ENCODE peak calls at places on chromosomes 3 and 15, in four cellular contexts. One of them, this sample, is unnamed.

GRCh38 chr3:81048058-81048665 is 713.3 kb downstream of the GBE1 start:
- DNase-seq in K562: no peak
- DNase-seq in HepG2: no peak
- DNase-seq in GM12878: no peak
- DNase-seq in this sample: no peak

GRCh38 chr3:177944228-177944661 is 592.0 kb upstream of the KCNMB2 start:
- DNase-seq in K562: no peak
- DNase-seq in HepG2: no peak
- DNase-seq in GM12878: no peak
- DNase-seq in this sample: no peak

GRCh38 chr3:171824076-171824475 is 13.8 kb upstream of the PLD1 start:
- DNase-seq in K562: no peak
- DNase-seq in HepG2: no peak
- DNase-seq in GM12878: no peak
- DNase-seq in this sample: no peak

GRCh38 chr3:94616833-94617232 is 554.0 kb downstream of the NSUN3 start:
- DNase-seq in K562: no peak
- DNase-seq in HepG2: peak
- DNase-seq in GM12878: no peak
- DNase-seq in this sample: no peak

GRCh38 chr3:195905970-195906864 is 2.1 kb downstream of the TNK2 start:
- DNase-seq in K562: no peak
- DNase-seq in HepG2: no peak
- DNase-seq in GM12878: no peak
- DNase-seq in this sample: no peak

GRCh38 chr3:133136114-133137041 is 98.2 kb downstream of the TMEM108 start:
- DNase-seq in K562: no peak
- DNase-seq in HepG2: no peak
- DNase-seq in GM12878: peak
- DNase-seq in this sample: no peak

GRCh38 chr15:77495806-77496589 is 75.3 kb downstream of the HMG20A start:
- DNase-seq in K562: no peak
- DNase-seq in HepG2: no peak
- DNase-seq in GM12878: no peak
- DNase-seq in this sample: no peak

GRCh38 chr15:85097706-85098105 is 116.0 kb downstream of the PDE8A start:
- DNase-seq in K562: no peak
- DNase-seq in HepG2: no peak
- DNase-seq in GM12878: no peak
- DNase-seq in this sample: no peak

GRCh38 chr3:142958707-142959106 is 4.8 kb downstream of the PAQR9 start:
- DNase-seq in K562: peak
- DNase-seq in HepG2: no peak
- DNase-seq in GM12878: no peak
- DNase-seq in this sample: no peak

GRCh38 chr3:39639344-39640236 is 169.8 kb upstream of the MYRIP start:
- DNase-seq in K562: peak
- DNase-seq in HepG2: peak
- DNase-seq in GM12878: no peak
- DNase-seq in this sample: no peak

GRCh38 chr3:27090265-27091041 is 278.7 kb downstream of the NEK10 start:
- DNase-seq in K562: no peak
- DNase-seq in HepG2: no peak
- DNase-seq in GM12878: no peak
- DNase-seq in this sample: no peak

GRCh38 chr15:43274136-43274535 is 7.4 kb upstream of the TGM5 start:
- DNase-seq in K562: no peak
- DNase-seq in HepG2: no peak
- DNase-seq in GM12878: no peak
- DNase-seq in this sample: no peak

GRCh38 chr15:70347766-70348558 is 250.2 kb upstream of the TLE3 start:
- DNase-seq in K562: no peak
- DNase-seq in HepG2: no peak
- DNase-seq in GM12878: no peak
- DNase-seq in this sample: no peak

DNA sequence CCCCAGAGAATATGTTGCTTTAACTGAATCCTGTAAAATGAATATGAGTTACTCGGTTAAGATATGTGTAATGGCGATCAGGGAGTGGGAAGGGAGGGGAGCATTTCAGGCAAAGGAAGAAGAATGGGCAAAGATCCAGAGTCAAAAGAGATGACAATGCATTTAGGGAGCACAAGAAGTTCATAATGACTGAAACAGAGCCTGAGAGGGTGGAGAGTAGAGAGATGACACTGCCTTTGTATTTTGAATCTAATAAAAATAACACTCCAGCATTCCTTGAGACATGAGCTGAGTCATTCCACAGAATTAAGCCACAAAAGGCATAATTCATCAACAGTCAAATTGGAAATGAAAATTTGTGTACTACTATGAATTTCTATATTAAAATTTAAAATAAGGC is 105.3 kb upstream of the PEX5L start:
- DNase-seq in K562: no peak
- DNase-seq in HepG2: no peak
- DNase-seq in GM12878: no peak
- DNase-seq in this sample: no peak
- TF ChIP-seq BHLHE40 in K562: no peak
- TF ChIP-seq BHLHE40 in HepG2: no peak
- TF ChIP-seq BHLHE40 in GM12878: no peak
- TF ChIP-seq BHLHE40 in this sample: no peak

GRCh38 chr3:1960506-1960905 is 138.2 kb upstream of the CNTN4 start:
- DNase-seq in K562: no peak
- DNase-seq in HepG2: no peak
- DNase-seq in GM12878: no peak
- DNase-seq in this sample: no peak
- TF ChIP-seq FOXM1 in K562: no peak
- TF ChIP-seq FOXM1 in HepG2: no peak
- TF ChIP-seq FOXM1 in GM12878: no peak
- TF ChIP-seq FOXM1 in this sample: no peak

DNA sequence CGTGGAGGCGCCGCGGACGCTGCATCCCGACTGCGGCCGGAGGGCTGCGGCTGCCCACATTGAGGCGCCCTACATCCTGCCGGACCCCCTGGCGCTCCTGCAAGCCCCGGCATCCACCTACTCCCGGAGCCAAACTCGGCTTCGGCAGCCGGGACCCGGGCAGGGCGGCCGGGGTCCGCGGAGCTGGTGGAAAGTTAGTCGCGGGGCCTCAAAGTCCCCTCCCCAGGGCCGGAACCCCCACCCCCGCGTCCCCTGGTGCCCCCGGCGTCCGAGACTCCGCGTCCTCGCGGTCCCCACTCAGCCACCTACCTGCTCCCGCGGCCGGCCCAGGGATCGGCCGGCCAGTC is 281 bp downstream of the MEGF11 start:
- DNase-seq in K562: no peak
- DNase-seq in HepG2: no peak
- DNase-seq in GM12878: no peak
- DNase-seq in this sample: no peak
- TF ChIP-seq BHLHE40 in K562: no peak
- TF ChIP-seq BHLHE40 in HepG2: no peak
- TF ChIP-seq BHLHE40 in GM12878: peak
- TF ChIP-seq BHLHE40 in this sample: no peak

DNA sequence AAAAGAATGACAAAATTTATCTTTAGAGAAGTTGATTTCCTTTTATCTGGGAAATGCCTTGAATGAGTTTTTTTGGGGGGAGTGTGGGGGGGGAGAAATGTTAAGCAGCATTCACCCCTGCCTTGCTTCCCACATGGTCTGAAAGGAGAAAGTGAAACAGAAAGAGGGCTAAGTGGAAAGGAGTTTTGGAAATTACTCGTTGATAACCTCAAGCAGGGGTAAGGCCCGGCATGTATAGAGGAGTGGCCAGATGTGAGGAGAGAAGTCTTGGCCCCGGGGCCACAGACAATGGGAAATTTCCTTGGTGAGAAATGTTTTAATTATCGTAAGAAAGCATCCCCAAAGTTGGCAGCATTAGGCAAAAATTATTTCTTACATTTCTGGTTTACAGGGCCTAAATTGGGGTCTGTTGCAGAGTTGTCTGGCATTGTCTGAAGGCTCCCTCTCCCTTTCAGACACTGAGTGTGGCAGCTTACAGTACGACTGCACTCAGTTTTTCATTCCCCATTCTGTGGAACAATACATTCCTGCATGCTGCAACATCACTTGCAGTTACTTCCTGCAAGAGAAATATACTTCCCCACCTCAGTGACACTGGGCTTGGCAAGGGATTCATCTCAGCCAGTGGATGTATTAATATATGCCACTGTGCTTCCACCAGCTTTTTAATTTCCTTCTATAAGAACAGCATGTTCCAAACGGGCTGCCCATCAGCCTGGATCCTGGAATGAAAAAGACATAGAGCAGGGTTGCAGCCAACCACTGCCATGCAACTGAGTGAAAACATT is 23.3 kb downstream of the B3GALNT1 start:
- DNase-seq in K562: no peak
- DNase-seq in HepG2: no peak
- DNase-seq in GM12878: no peak
- DNase-seq in this sample: no peak
- TF ChIP-seq FOXM1 in K562: no peak
- TF ChIP-seq FOXM1 in HepG2: no peak
- TF ChIP-seq FOXM1 in GM12878: no peak
- TF ChIP-seq FOXM1 in this sample: no peak

GRCh38 chr3:157916672-157917071 is 189.5 kb downstream of the SHOX2 start:
- DNase-seq in K562: no peak
- DNase-seq in HepG2: no peak
- DNase-seq in GM12878: no peak
- DNase-seq in this sample: no peak
- TF ChIP-seq BHLHE40 in K562: no peak
- TF ChIP-seq BHLHE40 in HepG2: no peak
- TF ChIP-seq BHLHE40 in GM12878: no peak
- TF ChIP-seq BHLHE40 in this sample: no peak

This sample was measured in HEK293T.